ENCODE peak calls at places on chromosomes 3 and 15, in six cellular contexts. G is hepatocyte; Q is NCI-H226; W is activated T-helper 9 cell treated with anti-CD3 and anti-CD28 coated beads, Interleukin-2, amount 50 U/mL, for 16 hours; M is posterior cingulate gyrus; F is AG20443. V is an unnamed sample.

GRCh38 chr15:52499506-52499905 is 29.2 kb downstream of the MYO5A start:
- DNase-seq in M (no peak), G (no peak), Q (no peak), W (no peak), F (no peak), V (no peak)

GRCh38 chr3:38354588-38355344 is 8.2 kb downstream of the XYLB start:
- DNase-seq in F (no peak), W (no peak), G (no peak), Q (peak), M (no peak), V (no peak)

GRCh38 chr3:51642462-51642861 is 28.6 kb upstream of the TEX264 start:
- DNase-seq in F (no peak), W (no peak), M (no peak), G (no peak), Q (no peak), V (no peak)

GRCh38 chr15:76503121-76503520 is 166.5 kb downstream of the ISL2 start:
- DNase-seq in Q (no peak), M (no peak), F (no peak), G (no peak), W (no peak), V (no peak)

GRCh38 chr3:146250449-146251382 is at the start of gene PLSCR4:
- DNase-seq in F (peak), G (peak), M (peak), Q (peak), W (no peak), V (no peak)

GRCh38 chr15:99430881-99431401 is 134.8 kb upstream of the MEF2A start:
- DNase-seq in G (no peak), Q (no peak), M (no peak), W (no peak), F (no peak), V (no peak)

GRCh38 chr3:33787328-33788009 is 11.0 kb upstream of the PDCD6IP start:
- DNase-seq in Q (no peak), W (peak), F (peak), G (peak), M (peak), V (peak)

GRCh38 chr15:51580385-51580784 is 42.2 kb downstream of the DMXL2 start:
- DNase-seq in F (no peak), M (no peak), Q (no peak), G (no peak), W (no peak), V (no peak)

GRCh38 chr15:64892850-64893403 is 18.8 kb upstream of the ANKDD1A start:
- DNase-seq in M (no peak), W (no peak), Q (no peak), G (no peak), F (no peak), V (no peak)

GRCh38 chr3:139480585-139480984 is 4.3 kb upstream of the RBP2 start:
- DNase-seq in W (no peak), Q (no peak), M (no peak), F (no peak), G (no peak), V (no peak)

V was measured in C1 segment of cervical spinal cord.